ENCODE peak calls at places on chromosomes 4 and X, in nine cellular contexts. One of them, this sample, is unnamed. For H3K27me3, the result is how much of the 10 kb centered on the place peaks cover.

GRCh38 chrX:136941396-136942337 is 61.1 kb upstream of the RBMX start:
- DNase-seq in GM23248: no peak
- DNase-seq in tibial artery: no peak
- DNase-seq in H7: no peak
- DNase-seq in cardiac muscle cell: no peak
- DNase-seq in pancreas: no peak
- DNase-seq in BJ: no peak
- DNase-seq in testis: no peak
- DNase-seq in astrocyte: no peak
- DNase-seq in this sample: peak

GRCh38 chrX:39450578-39450977 is 647.2 kb downstream of the BCOR start:
- DNase-seq in GM23248: no peak
- DNase-seq in tibial artery: no peak
- DNase-seq in H7: no peak
- DNase-seq in cardiac muscle cell: no peak
- DNase-seq in pancreas: no peak
- DNase-seq in BJ: no peak
- DNase-seq in testis: no peak
- DNase-seq in astrocyte: no peak
- DNase-seq in this sample: no peak

GRCh38 chr4:54543088-54543795 is 114.5 kb upstream of the KIT start:
- DNase-seq in GM23248: peak
- DNase-seq in tibial artery: no peak
- DNase-seq in H7: no peak
- DNase-seq in cardiac muscle cell: peak
- DNase-seq in pancreas: no peak
- DNase-seq in BJ: peak
- DNase-seq in testis: no peak
- DNase-seq in astrocyte: peak
- DNase-seq in this sample: no peak

GRCh38 chr4:167986044-167986443 is 106.3 kb upstream of the ANXA10 start:
- DNase-seq in GM23248: no peak
- DNase-seq in tibial artery: no peak
- DNase-seq in H7: no peak
- DNase-seq in cardiac muscle cell: no peak
- DNase-seq in pancreas: no peak
- DNase-seq in BJ: no peak
- DNase-seq in testis: no peak
- DNase-seq in astrocyte: no peak
- DNase-seq in this sample: no peak

GRCh38 chr4:4655901-4656300 is 114.1 kb upstream of the STX18 start:
- DNase-seq in GM23248: peak
- DNase-seq in tibial artery: no peak
- DNase-seq in H7: no peak
- DNase-seq in cardiac muscle cell: no peak
- DNase-seq in pancreas: no peak
- DNase-seq in BJ: peak
- DNase-seq in testis: no peak
- DNase-seq in astrocyte: no peak
- DNase-seq in this sample: no peak

GRCh38 chr4:71550220-71551190 is 211.7 kb downstream of the SLC4A4 start:
- DNase-seq in GM23248: peak
- DNase-seq in tibial artery: no peak
- DNase-seq in H7: no peak
- DNase-seq in cardiac muscle cell: peak
- DNase-seq in pancreas: no peak
- DNase-seq in BJ: no peak
- DNase-seq in testis: no peak
- DNase-seq in astrocyte: peak
- DNase-seq in this sample: peak

GRCh38 chrX:43559643-43560042 is 96.5 kb upstream of the MAOA start:
- DNase-seq in GM23248: peak
- DNase-seq in tibial artery: peak
- DNase-seq in H7: peak
- DNase-seq in cardiac muscle cell: peak
- DNase-seq in pancreas: no peak
- DNase-seq in BJ: no peak
- DNase-seq in testis: peak
- DNase-seq in astrocyte: peak
- DNase-seq in this sample: peak

GRCh38 chrX:24692305-24692704 is 1.4 kb upstream of the POLA1 start:
- DNase-seq in GM23248: no peak
- DNase-seq in tibial artery: no peak
- DNase-seq in H7: peak
- DNase-seq in cardiac muscle cell: no peak
- DNase-seq in pancreas: no peak
- DNase-seq in BJ: no peak
- DNase-seq in testis: no peak
- DNase-seq in astrocyte: no peak
- DNase-seq in this sample: no peak

GRCh38 chr4:7335363-7336066 is 99.2 kb downstream of the PSAPL1 start:
- DNase-seq in GM23248: peak
- DNase-seq in tibial artery: no peak
- DNase-seq in H7: peak
- DNase-seq in cardiac muscle cell: peak
- DNase-seq in pancreas: peak
- DNase-seq in BJ: no peak
- DNase-seq in testis: peak
- DNase-seq in astrocyte: no peak
- DNase-seq in this sample: peak

GRCh38 chr4:7334521-7335275 is 100.0 kb downstream of the PSAPL1 start:
- DNase-seq in GM23248: no peak
- DNase-seq in tibial artery: no peak
- DNase-seq in H7: no peak
- DNase-seq in cardiac muscle cell: no peak
- DNase-seq in pancreas: no peak
- DNase-seq in BJ: no peak
- DNase-seq in testis: no peak
- DNase-seq in astrocyte: no peak
- DNase-seq in this sample: peak

GRCh38 chr4:7336732-7337131 is 98.0 kb downstream of the PSAPL1 start:
- DNase-seq in GM23248: no peak
- DNase-seq in tibial artery: no peak
- DNase-seq in H7: no peak
- DNase-seq in cardiac muscle cell: no peak
- DNase-seq in pancreas: no peak
- DNase-seq in BJ: no peak
- DNase-seq in testis: no peak
- DNase-seq in astrocyte: no peak
- DNase-seq in this sample: no peak

GRCh38 chr4:7337196-7338058 is 97.3 kb downstream of the PSAPL1 start:
- DNase-seq in GM23248: no peak
- DNase-seq in tibial artery: no peak
- DNase-seq in H7: no peak
- DNase-seq in cardiac muscle cell: no peak
- DNase-seq in pancreas: no peak
- DNase-seq in BJ: no peak
- DNase-seq in testis: no peak
- DNase-seq in astrocyte: no peak
- DNase-seq in this sample: no peak

DNA sequence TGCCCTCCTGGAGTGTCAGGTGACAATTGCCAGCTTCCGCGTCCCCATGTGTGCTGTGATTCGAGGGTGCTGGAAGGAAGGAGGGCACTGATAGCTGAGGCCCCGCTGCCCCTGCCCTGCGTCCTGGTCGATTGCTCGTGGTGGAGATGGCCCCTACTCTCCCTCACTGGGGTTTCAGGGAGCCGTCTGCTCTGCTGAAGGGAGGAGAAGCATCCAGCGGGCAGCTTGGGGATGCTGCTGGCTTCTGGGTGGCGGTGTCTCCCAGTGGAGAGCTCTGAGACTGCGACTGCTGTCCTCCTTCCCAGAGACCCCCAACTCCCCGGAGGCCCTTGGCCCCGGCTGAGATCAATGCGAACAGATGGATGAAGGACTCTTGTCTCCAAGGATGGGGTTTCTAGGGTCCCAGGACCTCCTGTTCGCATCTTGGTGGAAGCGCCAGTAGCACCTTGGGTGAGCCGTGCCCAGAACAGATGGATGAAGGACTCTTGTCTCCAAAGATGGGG is 98.6 kb downstream of the PSAPL1 start:
- DNase-seq in GM23248: no peak
- DNase-seq in tibial artery: no peak
- DNase-seq in H7: no peak
- DNase-seq in cardiac muscle cell: no peak
- DNase-seq in pancreas: no peak
- DNase-seq in BJ: no peak
- DNase-seq in testis: no peak
- DNase-seq in astrocyte: no peak
- DNase-seq in this sample: no peak
- H3K27me3 ChIP-seq in GM23248: under half
- H3K27me3 ChIP-seq in tibial artery: under half
- H3K27me3 ChIP-seq in H7: under half
- H3K27me3 ChIP-seq in cardiac muscle cell: under half
- H3K27me3 ChIP-seq in pancreas: under half
- H3K27me3 ChIP-seq in BJ: under half
- H3K27me3 ChIP-seq in testis: under half
- H3K27me3 ChIP-seq in astrocyte: under half
- H3K27me3 ChIP-seq in this sample: under half

GRCh38 chr4:40626183-40626990 is 3.3 kb downstream of the RBM47 start:
- DNase-seq in GM23248: peak
- DNase-seq in tibial artery: no peak
- DNase-seq in H7: no peak
- DNase-seq in cardiac muscle cell: peak
- DNase-seq in pancreas: no peak
- DNase-seq in BJ: no peak
- DNase-seq in testis: peak
- DNase-seq in astrocyte: peak
- DNase-seq in this sample: peak

GRCh38 chr4:40621592-40622512 is 7.8 kb downstream of the RBM47 start:
- DNase-seq in GM23248: peak
- DNase-seq in tibial artery: peak
- DNase-seq in H7: no peak
- DNase-seq in cardiac muscle cell: peak
- DNase-seq in pancreas: peak
- DNase-seq in BJ: peak
- DNase-seq in testis: peak
- DNase-seq in astrocyte: peak
- DNase-seq in this sample: peak

GRCh38 chr4:40622913-40623312 is 6.8 kb downstream of the RBM47 start:
- DNase-seq in GM23248: no peak
- DNase-seq in tibial artery: no peak
- DNase-seq in H7: no peak
- DNase-seq in cardiac muscle cell: no peak
- DNase-seq in pancreas: no peak
- DNase-seq in BJ: no peak
- DNase-seq in testis: no peak
- DNase-seq in astrocyte: no peak
- DNase-seq in this sample: peak

GRCh38 chr4:40621229-40621591 is 8.5 kb downstream of the RBM47 start:
- DNase-seq in GM23248: no peak
- DNase-seq in tibial artery: no peak
- DNase-seq in H7: no peak
- DNase-seq in cardiac muscle cell: no peak
- DNase-seq in pancreas: no peak
- DNase-seq in BJ: no peak
- DNase-seq in testis: no peak
- DNase-seq in astrocyte: no peak
- DNase-seq in this sample: no peak

GRCh38 chr4:40623707-40624106 is 6.0 kb downstream of the RBM47 start:
- DNase-seq in GM23248: no peak
- DNase-seq in tibial artery: no peak
- DNase-seq in H7: no peak
- DNase-seq in cardiac muscle cell: no peak
- DNase-seq in pancreas: no peak
- DNase-seq in BJ: no peak
- DNase-seq in testis: no peak
- DNase-seq in astrocyte: no peak
- DNase-seq in this sample: no peak
- H3K27me3 ChIP-seq in GM23248: under half
- H3K27me3 ChIP-seq in tibial artery: under half
- H3K27me3 ChIP-seq in H7: under half
- H3K27me3 ChIP-seq in cardiac muscle cell: under half
- H3K27me3 ChIP-seq in pancreas: under half
- H3K27me3 ChIP-seq in BJ: under half
- H3K27me3 ChIP-seq in testis: under half
- H3K27me3 ChIP-seq in astrocyte: under half
- H3K27me3 ChIP-seq in this sample: under half

DNA sequence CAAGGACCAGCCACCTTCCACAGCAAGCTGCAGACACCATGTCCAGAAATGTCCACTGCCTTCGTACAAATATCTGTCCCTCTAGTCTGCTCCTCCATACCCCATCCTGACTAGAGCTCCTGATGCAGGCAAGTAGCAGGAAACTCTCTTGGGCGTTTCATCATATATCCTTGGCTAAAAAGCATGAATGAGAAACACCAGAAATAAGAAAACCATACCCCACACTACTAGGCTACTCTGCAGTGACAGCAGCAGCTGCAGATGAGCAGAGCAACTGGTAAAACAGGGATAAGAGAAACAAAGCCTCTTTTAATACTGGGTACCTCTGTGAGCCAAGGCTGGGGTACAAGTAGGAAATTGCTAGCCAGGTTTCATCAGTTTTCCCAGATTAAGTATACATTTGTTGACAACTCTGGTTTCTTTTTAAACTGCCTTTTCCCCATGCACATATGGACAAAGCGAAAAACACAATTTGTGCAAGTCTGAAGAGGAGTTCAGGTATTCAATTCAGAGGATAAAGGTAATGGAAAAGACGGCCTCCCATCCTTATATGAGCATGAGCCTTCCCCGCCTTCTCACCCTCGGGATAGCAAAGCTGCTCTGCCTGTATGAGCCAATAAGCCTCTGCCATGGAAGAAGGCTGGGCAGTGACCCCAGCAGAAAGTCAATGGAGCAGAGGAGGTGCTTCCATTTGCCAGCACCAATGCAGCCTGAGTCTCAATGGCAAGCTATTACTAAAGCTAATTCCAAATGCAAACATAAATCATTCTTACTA is 245.5 kb downstream of the DCLK2 start:
- DNase-seq in GM23248: no peak
- DNase-seq in tibial artery: no peak
- DNase-seq in H7: no peak
- DNase-seq in cardiac muscle cell: peak
- DNase-seq in pancreas: no peak
- DNase-seq in BJ: no peak
- DNase-seq in testis: no peak
- DNase-seq in astrocyte: no peak
- DNase-seq in this sample: no peak
- H3K27me3 ChIP-seq in GM23248: under half
- H3K27me3 ChIP-seq in tibial artery: under half
- H3K27me3 ChIP-seq in H7: under half
- H3K27me3 ChIP-seq in cardiac muscle cell: under half
- H3K27me3 ChIP-seq in pancreas: under half
- H3K27me3 ChIP-seq in BJ: under half
- H3K27me3 ChIP-seq in testis: under half
- H3K27me3 ChIP-seq in astrocyte: under half
- H3K27me3 ChIP-seq in this sample: under half

GRCh38 chr4:157775971-157776370 is 396.9 kb downstream of the GASK1B start:
- DNase-seq in GM23248: no peak
- DNase-seq in tibial artery: no peak
- DNase-seq in H7: no peak
- DNase-seq in cardiac muscle cell: no peak
- DNase-seq in pancreas: no peak
- DNase-seq in BJ: no peak
- DNase-seq in testis: no peak
- DNase-seq in astrocyte: no peak
- DNase-seq in this sample: no peak

GRCh38 chr4:157779084-157779483 is 393.7 kb downstream of the GASK1B start:
- DNase-seq in GM23248: no peak
- DNase-seq in tibial artery: no peak
- DNase-seq in H7: no peak
- DNase-seq in cardiac muscle cell: no peak
- DNase-seq in pancreas: no peak
- DNase-seq in BJ: no peak
- DNase-seq in testis: no peak
- DNase-seq in astrocyte: no peak
- DNase-seq in this sample: no peak

GRCh38 chr4:157776930-157777329 is 395.9 kb downstream of the GASK1B start:
- DNase-seq in GM23248: no peak
- DNase-seq in tibial artery: no peak
- DNase-seq in H7: no peak
- DNase-seq in cardiac muscle cell: no peak
- DNase-seq in pancreas: no peak
- DNase-seq in BJ: no peak
- DNase-seq in testis: no peak
- DNase-seq in astrocyte: no peak
- DNase-seq in this sample: no peak

GRCh38 chr4:157781361-157781760 is 391.5 kb downstream of the GASK1B start:
- DNase-seq in GM23248: no peak
- DNase-seq in tibial artery: no peak
- DNase-seq in H7: no peak
- DNase-seq in cardiac muscle cell: no peak
- DNase-seq in pancreas: no peak
- DNase-seq in BJ: no peak
- DNase-seq in testis: no peak
- DNase-seq in astrocyte: no peak
- DNase-seq in this sample: no peak
- H3K27me3 ChIP-seq in GM23248: under half
- H3K27me3 ChIP-seq in tibial artery: under half
- H3K27me3 ChIP-seq in H7: under half
- H3K27me3 ChIP-seq in cardiac muscle cell: under half
- H3K27me3 ChIP-seq in pancreas: under half
- H3K27me3 ChIP-seq in BJ: under half
- H3K27me3 ChIP-seq in testis: under half
- H3K27me3 ChIP-seq in astrocyte: under half
- H3K27me3 ChIP-seq in this sample: under half